ENCODE peak calls at places on chromosomes 6 and 20, in six cellular contexts. One of them, this sample, is unnamed.

GRCh38 chr20:34705383-34706021 is 1.4 kb downstream of the TP53INP2 start:
- DNase-seq in spleen: no peak
- DNase-seq in hepatocyte: peak; percentile 70
- DNase-seq in nephron progenitor cell: no peak
- DNase-seq in GM13976: no peak
- DNase-seq in natural killer cell: no peak
- DNase-seq in this sample: no peak

GRCh38 chr20:36064661-36065426 is 89.7 kb upstream of the EPB41L1 start:
- DNase-seq in spleen: peak; percentile 99
- DNase-seq in hepatocyte: peak; percentile 96
- DNase-seq in nephron progenitor cell: peak; percentile 99
- DNase-seq in GM13976: peak; percentile 99
- DNase-seq in natural killer cell: peak; percentile 94
- DNase-seq in this sample: peak; percentile 96

GRCh38 chr20:41798926-41799502 is 180.8 kb upstream of the CHD6 start:
- DNase-seq in spleen: no peak
- DNase-seq in hepatocyte: no peak
- DNase-seq in nephron progenitor cell: no peak
- DNase-seq in GM13976: no peak
- DNase-seq in natural killer cell: no peak
- DNase-seq in this sample: no peak

GRCh38 chr6:71463061-71463460 is 174.4 kb downstream of the OGFRL1 start:
- DNase-seq in spleen: no peak
- DNase-seq in hepatocyte: no peak
- DNase-seq in nephron progenitor cell: no peak
- DNase-seq in GM13976: no peak
- DNase-seq in natural killer cell: no peak
- DNase-seq in this sample: no peak

GRCh38 chr6:72704979-72705378 is 83.1 kb downstream of the KCNQ5 start:
- DNase-seq in spleen: no peak
- DNase-seq in hepatocyte: no peak
- DNase-seq in nephron progenitor cell: no peak
- DNase-seq in GM13976: no peak
- DNase-seq in natural killer cell: no peak
- DNase-seq in this sample: no peak

GRCh38 chr6:16688984-16689636 is 72.2 kb downstream of the ATXN1 start:
- DNase-seq in spleen: no peak
- DNase-seq in hepatocyte: no peak
- DNase-seq in nephron progenitor cell: no peak
- DNase-seq in GM13976: no peak
- DNase-seq in natural killer cell: no peak
- DNase-seq in this sample: no peak

GRCh38 chr20:3720626-3721025 is 8.2 kb upstream of the SIGLEC1 start:
- DNase-seq in spleen: no peak
- DNase-seq in hepatocyte: no peak
- DNase-seq in nephron progenitor cell: no peak
- DNase-seq in GM13976: no peak
- DNase-seq in natural killer cell: no peak
- DNase-seq in this sample: no peak

GRCh38 chr6:26270903-26271639 is 93.9 kb upstream of the BTN3A2 start:
- DNase-seq in spleen: peak; percentile 87
- DNase-seq in hepatocyte: peak; percentile 89
- DNase-seq in nephron progenitor cell: peak; percentile 74
- DNase-seq in GM13976: peak; percentile 91
- DNase-seq in natural killer cell: peak; percentile 78
- DNase-seq in this sample: peak; percentile 50

GRCh38 chr6:41028618-41029486 is 10.2 kb downstream of the UNC5CL start:
- DNase-seq in spleen: no peak
- DNase-seq in hepatocyte: no peak
- DNase-seq in nephron progenitor cell: no peak
- DNase-seq in GM13976: no peak
- DNase-seq in natural killer cell: no peak
- DNase-seq in this sample: no peak

GRCh38 chr20:34562643-34563042 is 4.1 kb downstream of the MAP1LC3A start:
- DNase-seq in spleen: no peak
- DNase-seq in hepatocyte: no peak
- DNase-seq in nephron progenitor cell: no peak
- DNase-seq in GM13976: no peak
- DNase-seq in natural killer cell: no peak
- DNase-seq in this sample: no peak

GRCh38 chr6:108009894-108010293 is 51.9 kb upstream of the SEC63 start:
- DNase-seq in spleen: no peak
- DNase-seq in hepatocyte: no peak
- DNase-seq in nephron progenitor cell: no peak
- DNase-seq in GM13976: no peak
- DNase-seq in natural killer cell: no peak
- DNase-seq in this sample: no peak

GRCh38 chr20:33482581-33482980 is 7.3 kb upstream of the CBFA2T2 start:
- DNase-seq in spleen: peak; percentile 30
- DNase-seq in hepatocyte: no peak
- DNase-seq in nephron progenitor cell: no peak
- DNase-seq in GM13976: no peak
- DNase-seq in natural killer cell: no peak
- DNase-seq in this sample: no peak

GRCh38 chr6:118012944-118013343 is 105.9 kb downstream of the SLC35F1 start:
- DNase-seq in spleen: no peak
- DNase-seq in hepatocyte: no peak
- DNase-seq in nephron progenitor cell: no peak
- DNase-seq in GM13976: no peak
- DNase-seq in natural killer cell: no peak
- DNase-seq in this sample: no peak

GRCh38 chr6:168384045-168385038 is 56.6 kb upstream of the SMOC2 start:
- DNase-seq in spleen: peak; percentile 52
- DNase-seq in hepatocyte: no peak
- DNase-seq in nephron progenitor cell: no peak
- DNase-seq in GM13976: no peak
- DNase-seq in natural killer cell: no peak
- DNase-seq in this sample: no peak

GRCh38 chr20:12837646-12838045 is 171.1 kb upstream of the SPTLC3 start:
- DNase-seq in spleen: no peak
- DNase-seq in hepatocyte: no peak
- DNase-seq in nephron progenitor cell: no peak
- DNase-seq in GM13976: no peak
- DNase-seq in natural killer cell: no peak
- DNase-seq in this sample: no peak

GRCh38 chr20:12835999-12836398 is 172.8 kb upstream of the SPTLC3 start:
- DNase-seq in spleen: no peak
- DNase-seq in hepatocyte: peak; percentile 29
- DNase-seq in nephron progenitor cell: no peak
- DNase-seq in GM13976: no peak
- DNase-seq in natural killer cell: no peak
- DNase-seq in this sample: no peak

GRCh38 chr20:12833861-12834260 is 174.9 kb upstream of the SPTLC3 start:
- DNase-seq in spleen: no peak
- DNase-seq in hepatocyte: no peak
- DNase-seq in nephron progenitor cell: no peak
- DNase-seq in GM13976: no peak
- DNase-seq in natural killer cell: no peak
- DNase-seq in this sample: no peak

GRCh38 chr20:12838261-12838866 is 170.4 kb upstream of the SPTLC3 start:
- DNase-seq in spleen: no peak
- DNase-seq in hepatocyte: no peak
- DNase-seq in nephron progenitor cell: no peak
- DNase-seq in GM13976: no peak
- DNase-seq in natural killer cell: no peak
- DNase-seq in this sample: no peak
- TF ChIP-seq CTCF in spleen: no peak
- TF ChIP-seq CTCF in hepatocyte: no peak
- TF ChIP-seq CTCF in nephron progenitor cell: no peak
- TF ChIP-seq CTCF in GM13976: peak; percentile 15
- TF ChIP-seq CTCF in natural killer cell: no peak
- TF ChIP-seq CTCF in this sample: no peak

GRCh38 chr20:62860391-62860923 is 1.2 kb downstream of the TCFL5 start:
- DNase-seq in spleen: peak; percentile 83
- DNase-seq in hepatocyte: no peak
- DNase-seq in nephron progenitor cell: no peak
- DNase-seq in GM13976: no peak
- DNase-seq in natural killer cell: no peak
- DNase-seq in this sample: no peak
- TF ChIP-seq CTCF in spleen: no peak
- TF ChIP-seq CTCF in hepatocyte: peak; percentile 5
- TF ChIP-seq CTCF in nephron progenitor cell: no peak
- TF ChIP-seq CTCF in GM13976: no peak
- TF ChIP-seq CTCF in natural killer cell: no peak
- TF ChIP-seq CTCF in this sample: no peak

GRCh38 chr6:135236319-135236718 is 55.2 kb downstream of the MYB start:
- DNase-seq in spleen: no peak
- DNase-seq in hepatocyte: no peak
- DNase-seq in nephron progenitor cell: no peak
- DNase-seq in GM13976: no peak
- DNase-seq in natural killer cell: no peak
- DNase-seq in this sample: no peak
- TF ChIP-seq CTCF in spleen: no peak
- TF ChIP-seq CTCF in hepatocyte: no peak
- TF ChIP-seq CTCF in nephron progenitor cell: no peak
- TF ChIP-seq CTCF in GM13976: no peak
- TF ChIP-seq CTCF in natural killer cell: no peak
- TF ChIP-seq CTCF in this sample: no peak

GRCh38 chr6:139659711-139660110 is 285.3 kb upstream of the CITED2 start:
- DNase-seq in spleen: no peak
- DNase-seq in hepatocyte: no peak
- DNase-seq in nephron progenitor cell: no peak
- DNase-seq in GM13976: no peak
- DNase-seq in natural killer cell: no peak
- DNase-seq in this sample: no peak
- TF ChIP-seq CTCF in spleen: no peak
- TF ChIP-seq CTCF in hepatocyte: no peak
- TF ChIP-seq CTCF in nephron progenitor cell: no peak
- TF ChIP-seq CTCF in GM13976: no peak
- TF ChIP-seq CTCF in natural killer cell: no peak
- TF ChIP-seq CTCF in this sample: no peak

This sample was measured in progenitor cell of endocrine pancreas.